ENCODE peak calls at places on chromosomes 2 and 18, in six cellular contexts. U, M, O, P, G and I are unnamed samples.
A peak's percentile ranks its signal among the peaks of the same experiment; 100 is the strongest.

GRCh38 chr2:181352158-181352557 is 105.0 kb upstream of the ITGA4 start:
- DNase-seq in M (no peak), G (no peak), O (no peak), P (no peak), U (no peak), I (no peak)

GRCh38 chr2:241618296-241618805 is 18.6 kb downstream of the THAP4 start:
- DNase-seq in M (no peak), O (no peak), G (no peak), U (no peak), P (no peak), I (no peak)

GRCh38 chr2:134572996-134573395 is 145.8 kb downstream of the TMEM163 start:
- DNase-seq in U (no peak), M (no peak), O (no peak), G (no peak), P (no peak), I (no peak)

GRCh38 chr2:81853331-81853730 is 1548.8 kb upstream of the LRRTM1 start:
- DNase-seq in M (no peak), U (no peak), G (peak; percentile 22), P (no peak), O (no peak), I (no peak)

GRCh38 chr2:37857485-37858196 is 67.4 kb upstream of the RMDN2 start:
- DNase-seq in M (no peak), O (no peak), U (no peak), G (no peak), P (no peak), I (no peak)

GRCh38 chr18:78622251-78622953 is 357.2 kb upstream of the SALL3 start:
- DNase-seq in G (no peak), P (no peak), M (no peak), U (no peak), O (no peak), I (no peak)

GRCh38 chr18:45197526-45197970 is 417.7 kb upstream of the SLC14A2 start:
- DNase-seq in G (peak; percentile 99), P (no peak), U (no peak), M (no peak), O (no peak), I (peak; percentile 79)

GRCh38 chr18:62512996-62513395 is 9.8 kb upstream of the ZCCHC2 start:
- DNase-seq in P (no peak), G (no peak), O (no peak), M (no peak), U (no peak), I (no peak)

GRCh38 chr2:96869281-96869823 is 528 bp downstream of the SEMA4C start:
- DNase-seq in U (peak; percentile 77), M (peak; percentile 19), G (peak; percentile 84), O (peak; percentile 87), P (peak; percentile 67), I (no peak)

GRCh38 chr2:6877402-6878305 is at the start of gene RSAD2:
- DNase-seq in P (peak; percentile 33), U (peak; percentile 28), G (peak; percentile 42), M (no peak), O (no peak), I (no peak)

GRCh38 chr2:55511508-55512124 is 7.9 kb upstream of the CFAP36 start:
- DNase-seq in P (no peak), M (peak; percentile 38), O (no peak), U (no peak), G (peak; percentile 43), I (no peak)

GRCh38 chr2:191910518-191910917 is 63.6 kb upstream of the CAVIN2 start:
- DNase-seq in P (no peak), O (no peak), M (no peak), U (no peak), G (peak; percentile 91), I (peak; percentile 56)

GRCh38 chr2:112767693-112768380 is 3.4 kb upstream of the CKAP2L start:
- DNase-seq in U (no peak), G (no peak), O (no peak), P (no peak), M (no peak), I (no peak)

GRCh38 chr2:204901591-204901990 is 356.3 kb downstream of the PARD3B start:
- DNase-seq in P (no peak), O (no peak), U (no peak), M (no peak), G (no peak), I (no peak)

GRCh38 chr18:3468066-3468705 is 18.2 kb downstream of the TGIF1 start:
- DNase-seq in M (no peak), U (no peak), G (no peak), P (peak; percentile 8), O (no peak), I (no peak)

GRCh38 chr2:207474871-207475485 is 54.8 kb upstream of the CREB1 start:
- DNase-seq in O (no peak), G (peak; percentile 36), U (peak; percentile 34), M (peak; percentile 39), P (peak; percentile 39), I (no peak)

GRCh38 chr2:189685540-189686229 is 11.2 kb downstream of the ANKAR start:
- DNase-seq in M (no peak), P (no peak), G (peak; percentile 71), O (no peak), U (no peak), I (peak; percentile 35)

GRCh38 chr18:48263913-48264506 is 145.2 kb downstream of the ZBTB7C start:
- DNase-seq in O (no peak), U (no peak), P (no peak), G (peak; percentile 48), M (no peak), I (peak; percentile 62)

GRCh38 chr2:240705204-240705781 is 13.6 kb downstream of the AQP12A start:
- DNase-seq in P (no peak), M (no peak), U (no peak), O (no peak), G (no peak), I (no peak)

GRCh38 chr2:119921825-119922224 is 91.1 kb upstream of the EPB41L5 start:
- DNase-seq in O (no peak), P (no peak), U (no peak), G (no peak), M (no peak), I (no peak)

GRCh38 chr18:75280427-75281280 is 70.1 kb downstream of the TSHZ1 start:
- DNase-seq in U (no peak), M (no peak), G (peak; percentile 14), O (no peak), P (no peak), I (no peak)

GRCh38 chr2:108215794-108216211 is 24.0 kb upstream of the SULT1C3 start:
- DNase-seq in O (no peak), P (peak; percentile 59), M (peak; percentile 35), G (peak; percentile 33), U (peak; percentile 12), I (peak; percentile 10)

GRCh38 chr2:43206602-43207001 is 19.8 kb downstream of the ZFP36L2 start:
- DNase-seq in O (no peak), P (no peak), U (no peak), G (no peak), M (no peak), I (no peak)

GRCh38 chr2:219024059-219024458 is 17.3 kb downstream of the CFAP65 start:
- DNase-seq in U (no peak), G (no peak), P (no peak), O (no peak), M (no peak), I (no peak)
- H3K4me3 ChIP-seq in U (no peak overlapping the region), G (no peak overlapping the region), P (no peak overlapping the region), O (no peak overlapping the region), M (no peak overlapping the region), I (no peak overlapping the region)

GRCh38 chr2:233289590-233290424 is 17.8 kb upstream of the SAG start:
- DNase-seq in G (no peak), P (no peak), U (peak; percentile 45), M (no peak), O (no peak), I (no peak)

GRCh38 chr2:233288663-233289062 is 19.0 kb upstream of the SAG start:
- DNase-seq in U (peak; percentile 19), O (no peak), G (no peak), P (no peak), M (no peak), I (no peak)

GRCh38 chr2:233285921-233286320 is 21.7 kb upstream of the SAG start:
- DNase-seq in M (no peak), U (no peak), G (peak; percentile 67), P (no peak), O (no peak), I (peak; percentile 12)

GRCh38 chr2:233287871-233288270 is 19.7 kb upstream of the SAG start:
- DNase-seq in G (no peak), M (no peak), P (no peak), U (no peak), O (no peak), I (no peak)

GRCh38 chr2:233290446-233290845 is 17.2 kb upstream of the SAG start:
- DNase-seq in G (no peak), M (no peak), U (no peak), O (no peak), P (no peak), I (no peak)
- H3K36me3 ChIP-seq in G (peaks cover 20% of the 10 kb centered on the region), M (peaks cover 51% of the 10 kb centered on the region), U (no peaks in the 10 kb centered on the region), O (peaks cover 6% of the 10 kb centered on the region), P (peaks cover 26% of the 10 kb centered on the region), I (peaks cover 1% of the 10 kb centered on the region)

GRCh38 chr2:63054812-63055509 is 4.3 kb downstream of the OTX1 start:
- DNase-seq in O (no peak), U (no peak), P (no peak), G (no peak), M (no peak), I (no peak)

GRCh38 chr2:63053889-63054725 is 3.5 kb downstream of the OTX1 start:
- DNase-seq in U (peak; percentile 3), P (peak; percentile 42), O (no peak), M (no peak), G (no peak), I (no peak)

GRCh38 chr2:63056309-63057065 is 5.9 kb downstream of the OTX1 start:
- DNase-seq in M (no peak), P (peak; percentile 46), O (no peak), U (no peak), G (no peak), I (no peak)

GRCh38 chr2:63057249-63058148 is 6.9 kb downstream of the OTX1 start:
- DNase-seq in U (no peak), P (no peak), G (no peak), O (no peak), M (no peak), I (no peak)

DNA sequence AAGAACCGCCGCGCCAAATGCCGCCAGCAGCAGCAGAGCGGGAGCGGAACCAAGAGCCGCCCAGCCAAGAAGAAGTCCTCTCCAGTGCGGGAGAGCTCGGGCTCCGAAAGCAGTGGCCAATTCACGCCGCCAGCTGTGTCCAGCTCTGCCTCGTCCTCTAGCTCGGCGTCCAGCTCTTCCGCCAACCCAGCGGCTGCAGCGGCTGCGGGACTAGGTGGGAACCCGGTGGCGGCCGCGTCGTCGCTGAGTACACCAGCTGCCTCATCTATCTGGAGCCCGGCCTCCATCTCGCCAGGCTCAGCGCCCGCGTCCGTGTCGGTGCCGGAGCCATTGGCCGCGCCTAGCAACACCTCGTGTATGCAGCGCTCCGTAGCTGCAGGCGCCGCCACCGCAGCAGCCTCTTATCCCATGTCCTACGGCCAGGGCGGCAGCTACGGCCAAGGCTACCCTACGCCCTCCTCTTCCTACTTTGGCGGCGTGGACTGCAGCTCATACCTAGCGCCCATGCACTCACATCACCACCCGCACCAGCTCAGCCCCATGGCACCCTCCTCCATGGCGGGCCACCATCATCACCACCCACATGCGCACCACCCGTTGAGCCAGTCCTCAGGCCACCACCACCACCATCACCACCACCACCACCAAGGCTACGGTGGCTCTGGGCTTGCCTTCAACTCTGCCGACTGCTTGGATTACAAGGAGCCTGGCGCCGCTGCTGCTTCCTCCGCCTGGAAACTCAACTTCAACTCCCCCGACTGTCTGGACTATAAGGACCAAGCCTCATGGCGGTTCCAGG is 5.1 kb downstream of the OTX1 start:
- DNase-seq in U (no peak), G (no peak), O (no peak), M (no peak), P (no peak), I (no peak)
- H3K4me3 ChIP-seq in U (no peak overlapping the region), G (peak overlapping the region; percentile 30), O (peak overlapping the region; percentile 26), M (no peak overlapping the region), P (no peak overlapping the region), I (no peak overlapping the region)

GRCh38 chr18:35138773-35139172 is 97.6 kb downstream of the MAPRE2 start:
- DNase-seq in P (no peak), G (no peak), U (no peak), M (no peak), O (no peak), I (no peak)
- H3K36me3 ChIP-seq in P (no peaks in the 10 kb centered on the region), G (no peaks in the 10 kb centered on the region), U (no peaks in the 10 kb centered on the region), M (no peaks in the 10 kb centered on the region), O (no peaks in the 10 kb centered on the region), I (no peaks in the 10 kb centered on the region)